ENCODE peak calls at places on chromosomes 1 and 21, in four cellular contexts. W is heart left ventricle, G is GM23338, I is fibroblast of the aortic adventitia. X is an unnamed sample.

GRCh38 chr1:246785536-246786111 is 61.4 kb downstream of the SCCPDH start:
- DNase-seq in I (no peak), G (no peak), W (peak; percentile 31), X (no peak)

GRCh38 chr1:197284325-197284724 is 16.3 kb downstream of the CRB1 start:
- DNase-seq in I (no peak), W (no peak), G (no peak), X (no peak)

GRCh38 chr1:50973255-50973654 is 3.2 kb downstream of the CDKN2C start:
- DNase-seq in W (no peak), G (no peak), I (peak; percentile 33), X (no peak)

GRCh38 chr1:151716405-151716762 is 219 bp downstream of the CELF3 start:
- DNase-seq in G (no peak), W (no peak), I (no peak), X (no peak)

GRCh38 chr1:208291923-208292711 is 47.9 kb upstream of the PLXNA2 start:
- DNase-seq in W (no peak), I (peak; percentile 3), G (no peak), X (no peak)

GRCh38 chr1:168180148-168180524 is 1.4 kb downstream of the TIPRL start:
- DNase-seq in W (no peak), G (no peak), I (no peak), X (no peak)

GRCh38 chr1:212754715-212755114 is 36.9 kb downstream of the NSL1 start:
- DNase-seq in G (peak; percentile 33), I (no peak), W (no peak), X (no peak)

GRCh38 chr1:93516164-93516563 is 68.2 kb downstream of the FNBP1L start:
- DNase-seq in I (no peak), W (no peak), G (peak; percentile 24), X (no peak)

GRCh38 chr1:231053493-231054162 is 13.6 kb upstream of the FAM89A start:
- DNase-seq in G (no peak), W (peak; percentile 53), I (peak; percentile 92), X (no peak)

GRCh38 chr1:210407207-210407886 is 78.6 kb downstream of the HHAT start:
- DNase-seq in I (peak; percentile 60), W (peak; percentile 33), G (peak; percentile 87), X (peak; percentile 81)

DNA sequence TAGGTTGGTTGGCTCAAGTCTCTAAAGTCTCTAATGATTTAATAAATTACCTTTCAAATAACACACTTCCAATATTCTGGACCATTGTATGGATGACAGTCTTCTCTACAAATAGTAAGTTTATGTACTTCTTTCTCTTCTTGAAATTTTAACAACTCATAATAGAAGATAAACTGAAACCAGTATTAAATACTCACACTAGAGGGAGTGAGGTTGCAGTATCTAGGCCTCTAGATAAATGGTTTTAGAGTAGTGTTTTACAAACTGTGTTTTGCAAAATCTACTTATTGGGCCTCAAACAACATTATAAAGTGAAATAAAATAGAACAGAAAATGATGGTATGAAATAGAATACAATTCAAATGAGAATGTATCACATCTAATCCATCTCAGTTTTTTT is 479.9 kb upstream of the BRINP3 start:
- DNase-seq in W (no peak), I (no peak), G (no peak), X (no peak)
- TF ChIP-seq CTCF in W (no peak), I (no peak), G (peak; percentile 29), X (no peak)

GRCh38 chr21:35933466-35933865 is 126.9 kb downstream of the SETD4 start:
- DNase-seq in G (peak; percentile 52), W (peak; percentile 59), I (peak; percentile 89), X (no peak)
- TF ChIP-seq CTCF in G (peak; percentile 51), W (peak; percentile 34), I (peak; percentile 45), X (peak; percentile 31)

DNA sequence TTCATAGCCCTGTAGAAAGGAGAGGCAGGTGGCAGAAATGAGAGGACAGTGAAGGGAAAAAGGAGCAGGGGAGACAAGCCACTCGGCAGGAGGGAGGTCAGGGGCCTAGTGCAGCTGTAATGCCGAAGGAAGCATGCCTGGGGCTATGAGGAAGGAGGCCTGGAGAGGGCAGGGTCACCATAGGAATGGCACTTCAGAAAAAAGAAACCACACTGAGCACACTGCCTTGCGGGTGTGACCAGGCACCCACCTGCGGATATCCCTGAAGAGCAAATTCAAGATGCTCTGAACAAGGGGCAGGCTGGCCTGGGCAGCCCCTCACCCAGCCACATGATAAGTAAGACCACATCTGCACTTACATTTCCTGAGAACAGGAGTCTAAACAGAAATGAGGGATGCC is 104.7 kb downstream of the JAK1 start:
- DNase-seq in W (peak; percentile 32), I (peak; percentile 16), G (peak; percentile 86), X (no peak)
- TF ChIP-seq CTCF in W (peak; percentile 51), I (peak; percentile 37), G (peak; percentile 55), X (peak; percentile 17)

GRCh38 chr1:68165665-68166064 is 66.7 kb downstream of the WLS start:
- DNase-seq in W (no peak), I (no peak), G (no peak), X (no peak)

GRCh38 chr1:68168545-68169065 is 63.7 kb downstream of the WLS start:
- DNase-seq in I (peak; percentile 65), G (no peak), W (no peak), X (no peak)

GRCh38 chr1:68164970-68165369 is 67.4 kb downstream of the WLS start:
- DNase-seq in I (no peak), G (no peak), W (no peak), X (no peak)

GRCh38 chr1:68167211-68167610 is 65.1 kb downstream of the WLS start:
- DNase-seq in W (no peak), I (no peak), G (no peak), X (no peak)

DNA sequence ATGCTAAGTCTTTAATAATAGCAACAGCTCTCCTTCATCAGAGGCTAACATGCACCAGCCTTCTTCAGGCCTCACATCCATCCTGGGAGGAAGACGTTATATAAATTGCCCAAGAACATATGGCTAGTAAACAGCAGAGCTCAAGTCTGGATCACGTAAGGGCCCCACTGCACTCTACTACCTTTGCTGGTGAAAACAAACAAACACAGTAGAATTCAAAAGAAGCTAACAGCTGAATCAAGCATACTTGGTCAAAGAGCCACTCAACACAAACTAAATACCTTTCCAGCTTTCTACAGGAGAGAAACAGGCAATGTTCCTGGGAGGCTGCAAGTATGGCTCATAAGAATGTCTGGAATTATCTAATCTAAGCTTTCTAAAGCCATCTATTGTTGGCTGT is 66.0 kb downstream of the WLS start:
- DNase-seq in G (no peak), I (no peak), W (no peak), X (no peak)
- TF ChIP-seq CTCF in G (no peak), I (no peak), W (no peak), X (no peak)